ENCODE peak calls at places on chromosomes 13 and 19, in four cellular contexts. A is T-cell; B is posterior cingulate gyrus; Y is stimulated activated CD4-positive, alpha-beta T cell treated with anti-CD3 and anti-CD28 coated beads, Interleukin-2, amount 100 ng/mL, for 24 hours. R is an unnamed sample.

GRCh38 chr19:14167594-14168138 is 31.3 kb upstream of the ASF1B start:
- DNase-seq in A (peak), B (no peak), Y (no peak), R (no peak)

GRCh38 chr19:48674921-48675824 is 2.4 kb upstream of the NTN5 start:
- DNase-seq in A (peak), B (peak), Y (peak), R (peak)

GRCh38 chr19:41711376-41712261 is 3.2 kb downstream of the CEACAM5 start:
- DNase-seq in A (no peak), B (no peak), Y (no peak), R (no peak)

GRCh38 chr13:113815151-113816058 is 48.5 kb downstream of the GAS6 start:
- DNase-seq in A (peak), B (no peak), Y (peak), R (no peak)

GRCh38 chr13:94329754-94330551 is 149.5 kb downstream of the DCT start:
- DNase-seq in A (no peak), B (no peak), Y (no peak), R (no peak)

GRCh38 chr19:10431943-10432735 is 11.8 kb downstream of the PDE4A start:
- DNase-seq in A (peak), B (no peak), Y (peak), R (no peak)

GRCh38 chr19:38073806-38074685 is 150.0 kb downstream of the DPF1 start:
- DNase-seq in A (no peak), B (no peak), Y (no peak), R (peak)

GRCh38 chr19:29524912-29525870 is 603 bp upstream of the VSTM2B start:
- DNase-seq in A (no peak), B (peak), Y (no peak), R (no peak)

GRCh38 chr19:7196721-7197168 is 97.5 kb downstream of the INSR start:
- DNase-seq in A (no peak), B (no peak), Y (no peak), R (no peak)

GRCh38 chr13:113267642-113268405 is 29.2 kb upstream of the LAMP1 start:
- DNase-seq in A (no peak), B (no peak), Y (no peak), R (no peak)

GRCh38 chr13:112058519-112058873 is 8.5 kb upstream of the SOX1 start:
- DNase-seq in A (no peak), B (no peak), Y (no peak), R (no peak)

GRCh38 chr13:52787212-52787611 is 47.6 kb upstream of the CNMD start:
- DNase-seq in A (no peak), B (no peak), Y (no peak), R (no peak)

GRCh38 chr19:18833141-18833476 is 1.4 kb downstream of the UPF1 start:
- DNase-seq in A (no peak), B (no peak), Y (no peak), R (no peak)